ENCODE peak calls at places on chromosomes 16 and 17, in nine cellular contexts. One of them, this sample, is unnamed.

GRCh38 chr17:332558-333322 is 19.9 kb downstream of the RPH3AL start:
- DNase-seq in activated CD8-positive, alpha-beta memory T cell treated with anti-CD3 and anti-CD28 coated beads for 1 hour: no peak
- DNase-seq in sciatic nerve: peak
- DNase-seq in lower leg skin: no peak
- DNase-seq in AG10803: peak
- DNase-seq in T-helper 1 cell: no peak
- DNase-seq in iris pigment epithelial cell: peak
- DNase-seq in dermis blood vessel endothelial cell: peak
- DNase-seq in neuronal stem cell: no peak
- DNase-seq in this sample: no peak

GRCh38 chr16:54657058-54657708 is 273.5 kb upstream of the IRX5 start:
- DNase-seq in activated CD8-positive, alpha-beta memory T cell treated with anti-CD3 and anti-CD28 coated beads for 1 hour: no peak
- DNase-seq in sciatic nerve: no peak
- DNase-seq in lower leg skin: no peak
- DNase-seq in AG10803: peak
- DNase-seq in T-helper 1 cell: no peak
- DNase-seq in iris pigment epithelial cell: peak
- DNase-seq in dermis blood vessel endothelial cell: no peak
- DNase-seq in neuronal stem cell: no peak
- DNase-seq in this sample: no peak

GRCh38 chr17:75932852-75933251 is 8.0 kb downstream of the FBF1 start:
- DNase-seq in activated CD8-positive, alpha-beta memory T cell treated with anti-CD3 and anti-CD28 coated beads for 1 hour: no peak
- DNase-seq in sciatic nerve: no peak
- DNase-seq in lower leg skin: no peak
- DNase-seq in AG10803: no peak
- DNase-seq in T-helper 1 cell: no peak
- DNase-seq in iris pigment epithelial cell: no peak
- DNase-seq in dermis blood vessel endothelial cell: no peak
- DNase-seq in neuronal stem cell: no peak
- DNase-seq in this sample: no peak

GRCh38 chr16:70253291-70254094 is 1.8 kb upstream of the EXOSC6 start:
- DNase-seq in activated CD8-positive, alpha-beta memory T cell treated with anti-CD3 and anti-CD28 coated beads for 1 hour: no peak
- DNase-seq in sciatic nerve: no peak
- DNase-seq in lower leg skin: peak
- DNase-seq in AG10803: peak
- DNase-seq in T-helper 1 cell: no peak
- DNase-seq in iris pigment epithelial cell: peak
- DNase-seq in dermis blood vessel endothelial cell: peak
- DNase-seq in neuronal stem cell: peak
- DNase-seq in this sample: peak

GRCh38 chr16:73006021-73006420 is 41.9 kb downstream of the ZFHX3 start:
- DNase-seq in activated CD8-positive, alpha-beta memory T cell treated with anti-CD3 and anti-CD28 coated beads for 1 hour: no peak
- DNase-seq in sciatic nerve: no peak
- DNase-seq in lower leg skin: no peak
- DNase-seq in AG10803: no peak
- DNase-seq in T-helper 1 cell: no peak
- DNase-seq in iris pigment epithelial cell: no peak
- DNase-seq in dermis blood vessel endothelial cell: no peak
- DNase-seq in neuronal stem cell: no peak
- DNase-seq in this sample: no peak

GRCh38 chr17:51951737-51952136 is 206.8 kb downstream of the CA10 start:
- DNase-seq in activated CD8-positive, alpha-beta memory T cell treated with anti-CD3 and anti-CD28 coated beads for 1 hour: no peak
- DNase-seq in sciatic nerve: no peak
- DNase-seq in lower leg skin: no peak
- DNase-seq in AG10803: no peak
- DNase-seq in T-helper 1 cell: no peak
- DNase-seq in iris pigment epithelial cell: no peak
- DNase-seq in dermis blood vessel endothelial cell: no peak
- DNase-seq in neuronal stem cell: no peak
- DNase-seq in this sample: no peak

GRCh38 chr17:77749316-77749715 is 209.2 kb upstream of the TNRC6C start:
- DNase-seq in activated CD8-positive, alpha-beta memory T cell treated with anti-CD3 and anti-CD28 coated beads for 1 hour: no peak
- DNase-seq in sciatic nerve: no peak
- DNase-seq in lower leg skin: peak
- DNase-seq in AG10803: no peak
- DNase-seq in T-helper 1 cell: no peak
- DNase-seq in iris pigment epithelial cell: no peak
- DNase-seq in dermis blood vessel endothelial cell: no peak
- DNase-seq in neuronal stem cell: no peak
- DNase-seq in this sample: no peak

GRCh38 chr16:4386951-4387565 is 15.4 kb downstream of the VASN start:
- DNase-seq in activated CD8-positive, alpha-beta memory T cell treated with anti-CD3 and anti-CD28 coated beads for 1 hour: no peak
- DNase-seq in sciatic nerve: no peak
- DNase-seq in lower leg skin: no peak
- DNase-seq in AG10803: peak
- DNase-seq in T-helper 1 cell: no peak
- DNase-seq in iris pigment epithelial cell: peak
- DNase-seq in dermis blood vessel endothelial cell: peak
- DNase-seq in neuronal stem cell: no peak
- DNase-seq in this sample: no peak

GRCh38 chr17:82527893-82528292 is 8.4 kb downstream of the FOXK2 start:
- DNase-seq in activated CD8-positive, alpha-beta memory T cell treated with anti-CD3 and anti-CD28 coated beads for 1 hour: no peak
- DNase-seq in sciatic nerve: no peak
- DNase-seq in lower leg skin: no peak
- DNase-seq in AG10803: peak
- DNase-seq in T-helper 1 cell: no peak
- DNase-seq in iris pigment epithelial cell: no peak
- DNase-seq in dermis blood vessel endothelial cell: no peak
- DNase-seq in neuronal stem cell: no peak
- DNase-seq in this sample: no peak

GRCh38 chr16:67185003-67185865 is 1.5 kb upstream of the MATCAP1 start:
- DNase-seq in activated CD8-positive, alpha-beta memory T cell treated with anti-CD3 and anti-CD28 coated beads for 1 hour: peak
- DNase-seq in sciatic nerve: peak
- DNase-seq in lower leg skin: peak
- DNase-seq in AG10803: peak
- DNase-seq in T-helper 1 cell: peak
- DNase-seq in iris pigment epithelial cell: peak
- DNase-seq in dermis blood vessel endothelial cell: peak
- DNase-seq in neuronal stem cell: peak
- DNase-seq in this sample: peak

GRCh38 chr17:38428150-38428642 is at the start of gene ARHGAP23:
- DNase-seq in activated CD8-positive, alpha-beta memory T cell treated with anti-CD3 and anti-CD28 coated beads for 1 hour: no peak
- DNase-seq in sciatic nerve: peak
- DNase-seq in lower leg skin: no peak
- DNase-seq in AG10803: peak
- DNase-seq in T-helper 1 cell: peak
- DNase-seq in iris pigment epithelial cell: peak
- DNase-seq in dermis blood vessel endothelial cell: peak
- DNase-seq in neuronal stem cell: no peak
- DNase-seq in this sample: peak

GRCh38 chr17:74994440-74994839 is 7.0 kb downstream of the CDR2L start:
- DNase-seq in activated CD8-positive, alpha-beta memory T cell treated with anti-CD3 and anti-CD28 coated beads for 1 hour: no peak
- DNase-seq in sciatic nerve: no peak
- DNase-seq in lower leg skin: no peak
- DNase-seq in AG10803: peak
- DNase-seq in T-helper 1 cell: no peak
- DNase-seq in iris pigment epithelial cell: peak
- DNase-seq in dermis blood vessel endothelial cell: no peak
- DNase-seq in neuronal stem cell: no peak
- DNase-seq in this sample: no peak